ENCODE peak calls at places on chromosomes 7 and 10, in four cellular contexts. W is K562, H is HepG2, P is GM12878. Z is an unnamed sample.

GRCh38 chr7:157840174-157840912 is 503.5 kb downstream of the DNAJB6 start:
- DNase-seq in W (no peak), H (no peak), P (no peak), Z (no peak)

GRCh38 chr7:8295638-8296361 is 33.8 kb upstream of the ICA1 start:
- DNase-seq in W (peak; percentile 50), H (peak; percentile 80), P (peak; percentile 43), Z (peak; percentile 71)

GRCh38 chr7:22696672-22697071 is 30.3 kb upstream of the IL6 start:
- DNase-seq in W (peak; percentile 63), H (no peak), P (no peak), Z (no peak)

GRCh38 chr7:128856001-128856718 is 6.5 kb upstream of the ATP6V1F start:
- DNase-seq in W (no peak), H (no peak), P (no peak), Z (no peak)

GRCh38 chr10:4241724-4242345 is 456.8 kb upstream of the KLF6 start:
- DNase-seq in W (no peak), H (no peak), P (no peak), Z (no peak)

GRCh38 chr7:101651116-101651515 is 22.0 kb upstream of the MYL10 start:
- DNase-seq in W (no peak), H (no peak), P (no peak), Z (no peak)

GRCh38 chr10:46329690-46330016 is 42.9 kb downstream of the ANTXRL start:
- DNase-seq in W (no peak), H (no peak), P (no peak), Z (no peak)

GRCh38 chr10:36256166-36256565 is 614.1 kb upstream of the FZD8 start:
- DNase-seq in W (no peak), H (no peak), P (no peak), Z (no peak)

GRCh38 chr10:102381983-102382382 is 13.5 kb upstream of the NFKB2 start:
- DNase-seq in W (no peak), H (no peak), P (no peak), Z (no peak)

GRCh38 chr10:70801854-70802253 is 13.9 kb upstream of the SGPL1 start:
- DNase-seq in W (no peak), H (no peak), P (no peak), Z (no peak)

GRCh38 chr10:77846718-77847311 is 79.7 kb downstream of the DLG5 start:
- DNase-seq in W (peak; percentile 86), H (peak; percentile 53), P (no peak), Z (peak; percentile 84)

GRCh38 chr7:131546583-131547111 is 9.8 kb downstream of the PODXL start:
- DNase-seq in W (peak; percentile 93), H (peak; percentile 46), P (no peak), Z (peak; percentile 84)

GRCh38 chr7:74355091-74355490 is 65.9 kb downstream of the CLIP2 start:
- DNase-seq in W (no peak), H (peak; percentile 20), P (no peak), Z (no peak)

GRCh38 chr10:97502916-97503315 is 4.2 kb downstream of the UBTD1 start:
- DNase-seq in W (no peak), H (no peak), P (no peak), Z (no peak)

GRCh38 chr10:81095238-81095637 is 557.5 kb downstream of the SH2D4B start:
- DNase-seq in W (no peak), H (no peak), P (no peak), Z (no peak)

GRCh38 chr7:73978681-73979563 is 49.1 kb upstream of the ELN start:
- DNase-seq in W (peak; percentile 74), H (peak; percentile 89), P (peak; percentile 45), Z (peak; percentile 55)

GRCh38 chr10:72691470-72692056 is 380 bp upstream of the MCU start:
- DNase-seq in W (no peak), H (peak; percentile 92), P (peak; percentile 73), Z (no peak)

GRCh38 chr7:34036069-34036920 is 131.0 kb downstream of the BMPER start:
- DNase-seq in W (no peak), H (peak; percentile 84), P (no peak), Z (no peak)

GRCh38 chr10:34918060-34918840 is 103.2 kb upstream of the PARD3 start:
- DNase-seq in W (no peak), H (no peak), P (no peak), Z (no peak)

GRCh38 chr10:15672469-15672868 is 47.3 kb downstream of the ITGA8 start:
- DNase-seq in W (no peak), H (no peak), P (no peak), Z (no peak)

GRCh38 chr7:41183741-41184140 is 519.1 kb downstream of the INHBA start:
- DNase-seq in W (no peak), H (no peak), P (no peak), Z (no peak)

GRCh38 chr7:129773328-129773731 is 161.8 kb downstream of the NRF1 start:
- DNase-seq in W (no peak), H (no peak), P (no peak), Z (peak; percentile 56)

GRCh38 chr7:75915416-75916156 is 631 bp downstream of the POR start:
- DNase-seq in W (peak; percentile 37), H (peak; percentile 61), P (no peak), Z (peak; percentile 44)

GRCh38 chr7:128915271-128915819 is 4.8 kb upstream of the KCP start:
- DNase-seq in W (no peak), H (no peak), P (no peak), Z (no peak)

GRCh38 chr7:110541962-110542361 is 549.0 kb upstream of the LRRN3 start:
- DNase-seq in W (no peak), H (no peak), P (no peak), Z (no peak)

GRCh38 chr7:55517191-55517633 is 55.1 kb downstream of the VOPP1 start:
- DNase-seq in W (no peak), H (no peak), P (peak; percentile 79), Z (no peak)

GRCh38 chr10:31095677-31096076 is 64.0 kb upstream of the ZNF438 start:
- DNase-seq in W (no peak), H (no peak), P (no peak), Z (no peak)

GRCh38 chr10:86944907-86945306 is 12.5 kb downstream of the MMRN2 start:
- DNase-seq in W (no peak), H (no peak), P (no peak), Z (no peak)

GRCh38 chr10:43265799-43266721 is 805 bp downstream of the RASGEF1A start:
- DNase-seq in W (peak; percentile 24), H (peak; percentile 36), P (no peak), Z (peak; percentile 83)

GRCh38 chr7:77827999-77828398 is 29.4 kb downstream of the PHTF2 start:
- DNase-seq in W (no peak), H (no peak), P (no peak), Z (no peak)

GRCh38 chr7:77824636-77825035 is 26.1 kb downstream of the PHTF2 start:
- DNase-seq in W (no peak), H (no peak), P (no peak), Z (no peak)

GRCh38 chr7:77825140-77825539 is 26.6 kb downstream of the PHTF2 start:
- DNase-seq in W (no peak), H (no peak), P (no peak), Z (no peak)

GRCh38 chr7:77823787-77824186 is 25.2 kb downstream of the PHTF2 start:
- DNase-seq in W (no peak), H (no peak), P (no peak), Z (no peak)

GRCh38 chr7:77826300-77826699 is 27.7 kb downstream of the PHTF2 start:
- DNase-seq in W (peak; percentile 53), H (no peak), P (no peak), Z (no peak)
- TF ChIP-seq REST in W (peak; percentile 85), H (no peak), P (peak; percentile 50), Z (peak; percentile 82)

GRCh38 chr10:19843487-19843886 is 27.3 kb downstream of the PLXDC2 start:
- DNase-seq in W (no peak), H (no peak), P (no peak), Z (no peak)
- TF ChIP-seq JUND in W (no peak), H (no peak), P (no peak), Z (no peak)

DNA sequence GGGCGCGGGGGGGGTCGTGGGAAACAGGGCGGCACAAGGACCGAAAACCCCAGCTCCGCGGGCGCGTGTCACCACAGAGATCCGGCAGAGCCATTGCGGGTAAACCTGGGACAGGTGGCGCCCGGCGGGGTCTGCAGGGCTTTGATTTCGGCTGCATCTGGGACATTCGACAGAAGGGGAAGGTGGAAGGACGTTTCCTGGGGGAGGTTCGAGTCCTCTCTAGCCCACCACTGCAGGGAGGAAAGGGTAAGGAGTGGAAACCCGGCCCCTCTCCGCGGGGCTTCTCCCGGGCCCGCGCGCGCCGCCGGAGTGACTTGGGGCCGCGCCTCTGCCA is 7.6 kb downstream of the NKX2-3 start:
- DNase-seq in W (no peak), H (no peak), P (no peak), Z (peak; percentile 31)
- TF ChIP-seq MXI1 in W (no peak), H (no peak), P (no peak), Z (no peak)

DNA sequence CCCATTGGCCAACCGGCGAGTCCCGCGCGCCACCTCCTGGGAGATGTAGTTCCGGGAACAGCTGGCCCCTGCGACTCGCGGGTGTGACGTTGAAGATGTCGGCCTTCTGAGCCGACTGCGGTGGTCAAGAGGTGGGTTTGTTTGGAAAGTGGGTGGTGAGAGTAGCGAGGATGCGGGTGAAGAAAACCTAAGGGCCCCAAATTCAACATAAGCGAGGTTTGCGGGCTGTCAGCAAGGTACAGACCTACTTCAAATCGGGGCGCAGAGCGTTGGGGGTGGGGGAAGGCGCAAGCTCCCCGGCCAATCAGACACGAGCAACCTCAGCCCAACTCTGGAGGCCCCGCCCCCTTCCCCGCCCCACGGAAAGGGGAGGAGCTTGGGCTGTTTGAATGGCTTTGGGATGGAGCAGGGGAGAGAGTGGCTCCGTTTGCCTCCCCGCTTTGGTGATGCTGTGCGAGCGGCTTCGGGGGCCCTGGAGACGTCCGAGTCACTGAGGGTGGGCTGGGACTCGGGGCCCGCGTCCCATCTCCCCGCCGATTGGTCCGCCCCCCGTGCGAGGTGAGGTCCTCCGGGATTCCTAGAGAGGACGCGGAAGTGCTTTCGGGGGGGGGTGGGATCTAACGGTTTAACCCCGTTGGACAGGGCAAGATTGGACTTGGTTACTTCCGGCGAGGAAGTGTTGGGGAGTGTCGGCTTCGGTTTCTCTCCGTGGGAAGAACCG is at the start of gene ZKSCAN5:
- DNase-seq in W (peak; percentile 98), H (peak; percentile 90), P (peak; percentile 84), Z (peak; percentile 95)
- TF ChIP-seq REST in W (no peak), H (no peak), P (peak; percentile 46), Z (no peak)